ENCODE peak calls at places on chromosome X, in four cellular contexts. G is A549, H is GM12878, E is IMR-90. K is an unnamed sample.

GRCh38 chrX:56232221-56233082 is at the start of gene KLF8:
- DNase-seq in E (no peak), H (no peak), G (no peak), K (peak)

GRCh38 chrX:125170459-125170858 is 149.2 kb upstream of the TEX13C start:
- DNase-seq in E (no peak), G (no peak), H (no peak), K (no peak)

GRCh38 chrX:106585478-106585877 is 26.3 kb upstream of the RADX start:
- DNase-seq in E (no peak), H (no peak), G (peak), K (no peak)

GRCh38 chrX:102154218-102154860 is 1.4 kb downstream of the BEX5 start:
- DNase-seq in G (no peak), H (no peak), E (no peak), K (peak)

GRCh38 chrX:104670051-104670450 is 104.1 kb downstream of the IL1RAPL2 start:
- DNase-seq in H (no peak), G (no peak), E (no peak), K (no peak)

GRCh38 chrX:74931214-74931613 is 6.0 kb upstream of the NEXMIF start:
- DNase-seq in H (no peak), E (no peak), G (no peak), K (no peak)

GRCh38 chrX:20591246-20591645 is 324.5 kb upstream of the RPS6KA3 start:
- DNase-seq in H (no peak), G (no peak), E (no peak), K (no peak)

GRCh38 chrX:40282348-40282747 is 184.6 kb upstream of the BCOR start:
- DNase-seq in H (no peak), G (no peak), E (no peak), K (no peak)

GRCh38 chrX:1134156-1134555 is 78.3 kb downstream of the CRLF2 start:
- DNase-seq in E (no peak), G (no peak), H (no peak), K (no peak)

GRCh38 chrX:111447298-111447697 is 35.3 kb upstream of the DCX start:
- DNase-seq in H (no peak), E (no peak), G (peak), K (peak)
- TF ChIP-seq ELK1 in H (no peak), E (no peak), G (no peak), K (no peak)

GRCh38 chrX:130801901-130802300 is 101.1 kb downstream of the ENOX2 start:
- DNase-seq in H (no peak), G (no peak), E (peak), K (peak)
- TF ChIP-seq ELK1 in H (no peak), G (no peak), E (no peak), K (no peak)

GRCh38 chrX:42273387-42273786 is 350.0 kb upstream of the CASK start:
- DNase-seq in E (no peak), G (no peak), H (no peak), K (no peak)

GRCh38 chrX:42274151-42274550 is 350.8 kb upstream of the CASK start:
- DNase-seq in E (no peak), G (no peak), H (no peak), K (no peak)

DNA sequence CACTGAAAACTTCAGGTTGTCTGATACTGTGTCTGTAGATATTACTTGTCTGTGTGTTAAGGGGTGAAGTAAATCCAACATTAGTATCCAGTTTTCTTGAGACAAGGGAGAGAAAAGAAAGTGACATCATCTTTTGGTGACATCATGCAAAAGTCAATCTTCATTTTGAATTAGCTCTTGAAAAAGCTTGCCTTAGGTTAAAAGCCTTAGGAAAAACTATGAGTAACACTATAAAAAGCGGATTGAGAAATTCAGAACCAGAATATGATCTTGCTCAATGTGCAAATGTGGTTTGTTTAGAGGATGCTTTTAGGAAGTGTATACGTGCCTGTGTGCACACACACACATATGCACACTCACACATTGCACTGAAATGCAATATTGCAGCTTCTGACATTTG is 345.8 kb upstream of the CASK start:
- DNase-seq in G (no peak), H (no peak), E (peak), K (no peak)
- TF ChIP-seq ELK1 in G (no peak), H (no peak), E (no peak), K (no peak)

DNA sequence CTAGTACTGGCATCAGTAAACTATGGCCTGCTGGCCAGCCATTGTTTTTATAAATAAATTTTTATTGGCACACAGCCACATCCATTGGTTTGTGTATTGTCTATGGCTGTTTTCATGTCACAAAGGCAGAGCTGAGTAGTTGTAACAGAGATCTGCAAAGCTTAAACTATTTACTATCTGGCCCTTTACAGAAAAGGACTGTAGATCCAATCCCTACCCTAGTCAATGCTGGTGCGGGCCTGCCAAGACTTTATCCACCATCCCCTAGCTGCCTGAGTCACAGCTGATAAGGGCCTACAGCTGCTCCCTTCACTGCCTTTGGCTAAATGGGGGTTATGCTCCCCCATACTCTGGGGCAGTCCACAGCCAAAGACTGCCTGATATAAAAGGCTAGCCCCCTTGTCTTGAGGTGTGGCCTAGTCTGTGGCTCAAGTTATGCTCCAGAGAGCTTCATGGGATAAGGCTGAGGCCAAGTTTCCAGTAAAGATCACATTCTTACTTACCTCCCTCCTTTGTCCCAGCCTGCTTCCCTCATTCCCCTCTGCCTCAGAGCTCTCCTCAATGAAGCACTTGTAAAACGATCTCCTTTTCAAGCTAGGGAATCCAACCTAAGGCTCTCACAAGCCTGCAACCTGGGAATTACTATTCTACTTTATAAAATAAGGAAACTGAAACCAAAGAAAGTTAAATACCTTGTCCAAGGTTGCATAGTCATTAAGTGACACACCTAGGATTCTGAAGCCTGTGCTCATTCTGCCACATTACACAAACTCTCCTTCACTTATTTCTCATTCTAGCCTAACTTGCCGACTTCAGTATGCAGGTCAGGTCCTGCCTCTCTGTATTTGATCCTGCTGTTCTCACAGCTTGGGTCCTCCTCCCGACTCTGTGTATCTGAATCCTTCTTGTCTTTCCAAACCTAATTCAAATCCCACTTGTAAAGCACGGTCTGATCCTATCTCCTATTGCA is 20.7 kb downstream of the ACE2 start:
- DNase-seq in E (peak), G (no peak), H (no peak), K (peak)
- TF ChIP-seq ELK1 in E (no peak), G (no peak), H (no peak), K (no peak)

GRCh38 chrX:47316276-47317025 is 53.9 kb upstream of the ZNF157 start:
- DNase-seq in H (no peak), G (no peak), E (no peak), K (no peak)

GRCh38 chrX:47321978-47322377 is 48.4 kb upstream of the ZNF157 start:
- DNase-seq in E (no peak), G (no peak), H (no peak), K (no peak)

DNA sequence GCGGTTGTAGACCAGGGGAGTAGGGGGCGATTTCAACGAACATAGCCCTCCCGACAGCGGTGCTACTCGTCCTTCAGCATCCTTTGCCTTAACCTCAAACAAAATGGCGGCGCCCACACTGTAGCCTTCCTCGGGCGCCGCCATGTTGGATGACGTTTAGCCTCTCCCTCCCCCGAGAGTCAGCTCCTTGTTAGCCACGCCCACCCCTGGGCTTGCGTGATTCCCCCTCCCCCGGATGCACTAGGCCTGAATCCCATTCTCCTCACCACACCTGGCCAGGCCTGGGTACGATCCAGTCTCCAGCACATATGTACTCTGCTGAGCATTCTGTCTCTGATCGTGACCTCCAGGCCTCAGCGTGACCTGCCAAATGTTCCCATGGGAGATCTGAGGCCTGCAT is 49.0 kb upstream of the ZNF157 start:
- DNase-seq in E (peak), G (peak), H (no peak), K (peak)
- TF ChIP-seq ELK1 in E (no peak), G (no peak), H (no peak), K (no peak)

K was measured in K562.